ENCODE peak calls at places on chromosomes 7 and 10, in ten cellular contexts. One of them, this sample, is unnamed.

GRCh38 chr10:86520871-86521619 is 547 bp downstream of the WAPL start:
- DNase-seq in CD8-positive, alpha-beta T cell: peak
- DNase-seq in HTR-8/SVneo: peak
- DNase-seq in stimulated activated CD4-positive, alpha-beta T cell treated with anti-CD3 and anti-CD28 coated beads, Interleukin-1b, Interleukin-23, amount 100 ng/mL, for 48 hours: peak
- DNase-seq in uterus: peak
- DNase-seq in activated effector memory CD4-positive, alpha-beta T cell treated with Interleukin-2 at 50 U/mL for 16 hours: peak
- DNase-seq in EL: peak
- DNase-seq in K562: peak
- DNase-seq in mesenteric fat pad: peak
- DNase-seq in lower leg skin: peak
- DNase-seq in this sample: peak

GRCh38 chr10:73905256-73906018 is 5.5 kb upstream of the PLAU start:
- DNase-seq in CD8-positive, alpha-beta T cell: no peak
- DNase-seq in HTR-8/SVneo: no peak
- DNase-seq in stimulated activated CD4-positive, alpha-beta T cell treated with anti-CD3 and anti-CD28 coated beads, Interleukin-1b, Interleukin-23, amount 100 ng/mL, for 48 hours: no peak
- DNase-seq in uterus: no peak
- DNase-seq in activated effector memory CD4-positive, alpha-beta T cell treated with Interleukin-2 at 50 U/mL for 16 hours: no peak
- DNase-seq in EL: no peak
- DNase-seq in K562: no peak
- DNase-seq in mesenteric fat pad: no peak
- DNase-seq in lower leg skin: no peak
- DNase-seq in this sample: no peak

GRCh38 chr7:95405800-95406199 is 9.6 kb upstream of the PON3 start:
- DNase-seq in CD8-positive, alpha-beta T cell: no peak
- DNase-seq in HTR-8/SVneo: no peak
- DNase-seq in stimulated activated CD4-positive, alpha-beta T cell treated with anti-CD3 and anti-CD28 coated beads, Interleukin-1b, Interleukin-23, amount 100 ng/mL, for 48 hours: no peak
- DNase-seq in uterus: no peak
- DNase-seq in activated effector memory CD4-positive, alpha-beta T cell treated with Interleukin-2 at 50 U/mL for 16 hours: no peak
- DNase-seq in EL: no peak
- DNase-seq in K562: no peak
- DNase-seq in mesenteric fat pad: no peak
- DNase-seq in lower leg skin: no peak
- DNase-seq in this sample: no peak

GRCh38 chr10:7085147-7085912 is 325.5 kb downstream of the SFMBT2 start:
- DNase-seq in CD8-positive, alpha-beta T cell: no peak
- DNase-seq in HTR-8/SVneo: peak
- DNase-seq in stimulated activated CD4-positive, alpha-beta T cell treated with anti-CD3 and anti-CD28 coated beads, Interleukin-1b, Interleukin-23, amount 100 ng/mL, for 48 hours: no peak
- DNase-seq in uterus: no peak
- DNase-seq in activated effector memory CD4-positive, alpha-beta T cell treated with Interleukin-2 at 50 U/mL for 16 hours: no peak
- DNase-seq in EL: no peak
- DNase-seq in K562: no peak
- DNase-seq in mesenteric fat pad: no peak
- DNase-seq in lower leg skin: no peak
- DNase-seq in this sample: no peak

GRCh38 chr10:124230586-124231187 is 137.3 kb upstream of the CHST15 start:
- DNase-seq in CD8-positive, alpha-beta T cell: no peak
- DNase-seq in HTR-8/SVneo: no peak
- DNase-seq in stimulated activated CD4-positive, alpha-beta T cell treated with anti-CD3 and anti-CD28 coated beads, Interleukin-1b, Interleukin-23, amount 100 ng/mL, for 48 hours: no peak
- DNase-seq in uterus: no peak
- DNase-seq in activated effector memory CD4-positive, alpha-beta T cell treated with Interleukin-2 at 50 U/mL for 16 hours: no peak
- DNase-seq in EL: no peak
- DNase-seq in K562: no peak
- DNase-seq in mesenteric fat pad: no peak
- DNase-seq in lower leg skin: no peak
- DNase-seq in this sample: no peak

GRCh38 chr10:78535716-78536218 is 502.1 kb downstream of the RPS24 start:
- DNase-seq in CD8-positive, alpha-beta T cell: no peak
- DNase-seq in HTR-8/SVneo: no peak
- DNase-seq in stimulated activated CD4-positive, alpha-beta T cell treated with anti-CD3 and anti-CD28 coated beads, Interleukin-1b, Interleukin-23, amount 100 ng/mL, for 48 hours: no peak
- DNase-seq in uterus: no peak
- DNase-seq in activated effector memory CD4-positive, alpha-beta T cell treated with Interleukin-2 at 50 U/mL for 16 hours: no peak
- DNase-seq in EL: no peak
- DNase-seq in K562: no peak
- DNase-seq in mesenteric fat pad: no peak
- DNase-seq in lower leg skin: no peak
- DNase-seq in this sample: no peak

GRCh38 chr7:5494683-5495561 is 71.3 kb upstream of the TNRC18 start:
- DNase-seq in CD8-positive, alpha-beta T cell: peak
- DNase-seq in HTR-8/SVneo: peak
- DNase-seq in stimulated activated CD4-positive, alpha-beta T cell treated with anti-CD3 and anti-CD28 coated beads, Interleukin-1b, Interleukin-23, amount 100 ng/mL, for 48 hours: peak
- DNase-seq in uterus: peak
- DNase-seq in activated effector memory CD4-positive, alpha-beta T cell treated with Interleukin-2 at 50 U/mL for 16 hours: peak
- DNase-seq in EL: peak
- DNase-seq in K562: peak
- DNase-seq in mesenteric fat pad: no peak
- DNase-seq in lower leg skin: peak
- DNase-seq in this sample: peak

GRCh38 chr7:91347288-91347687 is 83.1 kb downstream of the FZD1 start:
- DNase-seq in CD8-positive, alpha-beta T cell: no peak
- DNase-seq in HTR-8/SVneo: no peak
- DNase-seq in stimulated activated CD4-positive, alpha-beta T cell treated with anti-CD3 and anti-CD28 coated beads, Interleukin-1b, Interleukin-23, amount 100 ng/mL, for 48 hours: no peak
- DNase-seq in uterus: no peak
- DNase-seq in activated effector memory CD4-positive, alpha-beta T cell treated with Interleukin-2 at 50 U/mL for 16 hours: no peak
- DNase-seq in EL: no peak
- DNase-seq in K562: no peak
- DNase-seq in mesenteric fat pad: no peak
- DNase-seq in lower leg skin: no peak
- DNase-seq in this sample: no peak

GRCh38 chr10:129417164-129417563 is 49.9 kb upstream of the MGMT start:
- DNase-seq in CD8-positive, alpha-beta T cell: no peak
- DNase-seq in HTR-8/SVneo: no peak
- DNase-seq in stimulated activated CD4-positive, alpha-beta T cell treated with anti-CD3 and anti-CD28 coated beads, Interleukin-1b, Interleukin-23, amount 100 ng/mL, for 48 hours: no peak
- DNase-seq in uterus: no peak
- DNase-seq in activated effector memory CD4-positive, alpha-beta T cell treated with Interleukin-2 at 50 U/mL for 16 hours: no peak
- DNase-seq in EL: peak
- DNase-seq in K562: no peak
- DNase-seq in mesenteric fat pad: no peak
- DNase-seq in lower leg skin: peak
- DNase-seq in this sample: no peak

GRCh38 chr7:30771859-30772429 is 727 bp downstream of the MINDY4 start:
- DNase-seq in CD8-positive, alpha-beta T cell: no peak
- DNase-seq in HTR-8/SVneo: no peak
- DNase-seq in stimulated activated CD4-positive, alpha-beta T cell treated with anti-CD3 and anti-CD28 coated beads, Interleukin-1b, Interleukin-23, amount 100 ng/mL, for 48 hours: peak
- DNase-seq in uterus: no peak
- DNase-seq in activated effector memory CD4-positive, alpha-beta T cell treated with Interleukin-2 at 50 U/mL for 16 hours: no peak
- DNase-seq in EL: peak
- DNase-seq in K562: peak
- DNase-seq in mesenteric fat pad: no peak
- DNase-seq in lower leg skin: no peak
- DNase-seq in this sample: peak

This sample was measured in endodermal cell.